ENCODE peak calls at places on chromosomes 5 and 9, in nine cellular contexts. One of them, this sample, is unnamed.

GRCh38 chr9:14437336-14438231 is 123.6 kb upstream of the NFIB start:
- DNase-seq in fibroblast of mammary gland: no peak
- DNase-seq in ELR: no peak
- DNase-seq in colonic mucosa: no peak
- DNase-seq in T-cell: no peak
- DNase-seq in activated CD4-positive, alpha-beta T cell treated with anti-CD3 and anti-CD28 coated beads, Interleukin-2, amount 50 U/mL, for 1 hour: no peak
- DNase-seq in lung microvascular endothelial cell: peak
- DNase-seq in NB4: no peak
- DNase-seq in effector memory CD4-positive, alpha-beta T cell: no peak
- DNase-seq in this sample: no peak

GRCh38 chr5:139670369-139671095 is 22.4 kb downstream of the CXXC5 start:
- DNase-seq in colonic mucosa: no peak
- DNase-seq in ELR: no peak
- DNase-seq in NB4: peak
- DNase-seq in effector memory CD4-positive, alpha-beta T cell: no peak
- DNase-seq in lung microvascular endothelial cell: no peak
- DNase-seq in fibroblast of mammary gland: no peak
- DNase-seq in T-cell: peak
- DNase-seq in activated CD4-positive, alpha-beta T cell treated with anti-CD3 and anti-CD28 coated beads, Interleukin-2, amount 50 U/mL, for 1 hour: no peak
- DNase-seq in this sample: peak

GRCh38 chr9:124390812-124391658 is 24.2 kb downstream of the PSMB7 start:
- DNase-seq in T-cell: no peak
- DNase-seq in colonic mucosa: no peak
- DNase-seq in effector memory CD4-positive, alpha-beta T cell: no peak
- DNase-seq in lung microvascular endothelial cell: peak
- DNase-seq in ELR: peak
- DNase-seq in fibroblast of mammary gland: peak
- DNase-seq in NB4: no peak
- DNase-seq in activated CD4-positive, alpha-beta T cell treated with anti-CD3 and anti-CD28 coated beads, Interleukin-2, amount 50 U/mL, for 1 hour: no peak
- DNase-seq in this sample: no peak

GRCh38 chr5:17398866-17399835 is 98.9 kb upstream of the TAF11L2 start:
- DNase-seq in NB4: no peak
- DNase-seq in lung microvascular endothelial cell: no peak
- DNase-seq in effector memory CD4-positive, alpha-beta T cell: no peak
- DNase-seq in activated CD4-positive, alpha-beta T cell treated with anti-CD3 and anti-CD28 coated beads, Interleukin-2, amount 50 U/mL, for 1 hour: no peak
- DNase-seq in ELR: no peak
- DNase-seq in colonic mucosa: no peak
- DNase-seq in T-cell: no peak
- DNase-seq in fibroblast of mammary gland: no peak
- DNase-seq in this sample: no peak

GRCh38 chr5:59798862-59799667 is 94.5 kb downstream of the PDE4D start:
- DNase-seq in T-cell: peak
- DNase-seq in colonic mucosa: peak
- DNase-seq in NB4: no peak
- DNase-seq in activated CD4-positive, alpha-beta T cell treated with anti-CD3 and anti-CD28 coated beads, Interleukin-2, amount 50 U/mL, for 1 hour: no peak
- DNase-seq in ELR: peak
- DNase-seq in fibroblast of mammary gland: peak
- DNase-seq in lung microvascular endothelial cell: peak
- DNase-seq in effector memory CD4-positive, alpha-beta T cell: no peak
- DNase-seq in this sample: peak

GRCh38 chr9:78397045-78397843 is 100.3 kb downstream of the PSAT1 start:
- DNase-seq in activated CD4-positive, alpha-beta T cell treated with anti-CD3 and anti-CD28 coated beads, Interleukin-2, amount 50 U/mL, for 1 hour: no peak
- DNase-seq in effector memory CD4-positive, alpha-beta T cell: no peak
- DNase-seq in lung microvascular endothelial cell: no peak
- DNase-seq in T-cell: no peak
- DNase-seq in ELR: no peak
- DNase-seq in fibroblast of mammary gland: no peak
- DNase-seq in colonic mucosa: no peak
- DNase-seq in NB4: no peak
- DNase-seq in this sample: no peak

GRCh38 chr9:124505006-124505900 is 1.9 kb downstream of the NR5A1 start:
- DNase-seq in fibroblast of mammary gland: no peak
- DNase-seq in effector memory CD4-positive, alpha-beta T cell: no peak
- DNase-seq in T-cell: no peak
- DNase-seq in NB4: no peak
- DNase-seq in lung microvascular endothelial cell: no peak
- DNase-seq in colonic mucosa: no peak
- DNase-seq in activated CD4-positive, alpha-beta T cell treated with anti-CD3 and anti-CD28 coated beads, Interleukin-2, amount 50 U/mL, for 1 hour: no peak
- DNase-seq in ELR: no peak
- DNase-seq in this sample: no peak

GRCh38 chr5:53340956-53341750 is 139.3 kb upstream of the FST start:
- DNase-seq in ELR: no peak
- DNase-seq in effector memory CD4-positive, alpha-beta T cell: no peak
- DNase-seq in lung microvascular endothelial cell: no peak
- DNase-seq in NB4: no peak
- DNase-seq in activated CD4-positive, alpha-beta T cell treated with anti-CD3 and anti-CD28 coated beads, Interleukin-2, amount 50 U/mL, for 1 hour: no peak
- DNase-seq in fibroblast of mammary gland: no peak
- DNase-seq in T-cell: no peak
- DNase-seq in colonic mucosa: no peak
- DNase-seq in this sample: no peak

GRCh38 chr9:21782207-21782606 is 20.2 kb upstream of the MTAP start:
- DNase-seq in lung microvascular endothelial cell: no peak
- DNase-seq in T-cell: no peak
- DNase-seq in fibroblast of mammary gland: no peak
- DNase-seq in ELR: no peak
- DNase-seq in colonic mucosa: no peak
- DNase-seq in activated CD4-positive, alpha-beta T cell treated with anti-CD3 and anti-CD28 coated beads, Interleukin-2, amount 50 U/mL, for 1 hour: no peak
- DNase-seq in effector memory CD4-positive, alpha-beta T cell: no peak
- DNase-seq in NB4: no peak
- DNase-seq in this sample: no peak

GRCh38 chr9:115400801-115401200 is 282.8 kb upstream of the TNC start:
- DNase-seq in lung microvascular endothelial cell: no peak
- DNase-seq in effector memory CD4-positive, alpha-beta T cell: no peak
- DNase-seq in colonic mucosa: no peak
- DNase-seq in fibroblast of mammary gland: peak
- DNase-seq in ELR: no peak
- DNase-seq in NB4: no peak
- DNase-seq in activated CD4-positive, alpha-beta T cell treated with anti-CD3 and anti-CD28 coated beads, Interleukin-2, amount 50 U/mL, for 1 hour: no peak
- DNase-seq in T-cell: no peak
- DNase-seq in this sample: no peak

GRCh38 chr5:124309241-124309977 is 437.0 kb downstream of the ZNF608 start:
- DNase-seq in colonic mucosa: no peak
- DNase-seq in lung microvascular endothelial cell: no peak
- DNase-seq in ELR: no peak
- DNase-seq in fibroblast of mammary gland: no peak
- DNase-seq in NB4: no peak
- DNase-seq in effector memory CD4-positive, alpha-beta T cell: no peak
- DNase-seq in T-cell: no peak
- DNase-seq in activated CD4-positive, alpha-beta T cell treated with anti-CD3 and anti-CD28 coated beads, Interleukin-2, amount 50 U/mL, for 1 hour: no peak
- DNase-seq in this sample: no peak

GRCh38 chr9:4086119-4087088 is 213.5 kb downstream of the GLIS3 start:
- DNase-seq in T-cell: no peak
- DNase-seq in activated CD4-positive, alpha-beta T cell treated with anti-CD3 and anti-CD28 coated beads, Interleukin-2, amount 50 U/mL, for 1 hour: no peak
- DNase-seq in colonic mucosa: no peak
- DNase-seq in fibroblast of mammary gland: peak
- DNase-seq in ELR: peak
- DNase-seq in NB4: peak
- DNase-seq in effector memory CD4-positive, alpha-beta T cell: no peak
- DNase-seq in lung microvascular endothelial cell: peak
- DNase-seq in this sample: no peak

GRCh38 chr5:40754381-40755092 is 1.2 kb downstream of the TTC33 start:
- DNase-seq in ELR: peak
- DNase-seq in NB4: peak
- DNase-seq in colonic mucosa: no peak
- DNase-seq in lung microvascular endothelial cell: peak
- DNase-seq in fibroblast of mammary gland: peak
- DNase-seq in effector memory CD4-positive, alpha-beta T cell: no peak
- DNase-seq in activated CD4-positive, alpha-beta T cell treated with anti-CD3 and anti-CD28 coated beads, Interleukin-2, amount 50 U/mL, for 1 hour: no peak
- DNase-seq in T-cell: no peak
- DNase-seq in this sample: no peak

GRCh38 chr5:178240772-178241171 is 8.2 kb upstream of the PHYKPL start:
- DNase-seq in NB4: no peak
- DNase-seq in fibroblast of mammary gland: no peak
- DNase-seq in ELR: no peak
- DNase-seq in effector memory CD4-positive, alpha-beta T cell: no peak
- DNase-seq in lung microvascular endothelial cell: no peak
- DNase-seq in T-cell: no peak
- DNase-seq in activated CD4-positive, alpha-beta T cell treated with anti-CD3 and anti-CD28 coated beads, Interleukin-2, amount 50 U/mL, for 1 hour: no peak
- DNase-seq in colonic mucosa: no peak
- DNase-seq in this sample: no peak

GRCh38 chr5:78509145-78509865 is 139.3 kb downstream of the LHFPL2 start:
- DNase-seq in T-cell: peak
- DNase-seq in effector memory CD4-positive, alpha-beta T cell: no peak
- DNase-seq in lung microvascular endothelial cell: no peak
- DNase-seq in colonic mucosa: no peak
- DNase-seq in NB4: no peak
- DNase-seq in ELR: no peak
- DNase-seq in fibroblast of mammary gland: no peak
- DNase-seq in activated CD4-positive, alpha-beta T cell treated with anti-CD3 and anti-CD28 coated beads, Interleukin-2, amount 50 U/mL, for 1 hour: no peak
- DNase-seq in this sample: no peak

GRCh38 chr5:52469420-52469819 is 318.3 kb upstream of the ITGA1 start:
- DNase-seq in T-cell: peak
- DNase-seq in colonic mucosa: no peak
- DNase-seq in activated CD4-positive, alpha-beta T cell treated with anti-CD3 and anti-CD28 coated beads, Interleukin-2, amount 50 U/mL, for 1 hour: no peak
- DNase-seq in effector memory CD4-positive, alpha-beta T cell: no peak
- DNase-seq in lung microvascular endothelial cell: no peak
- DNase-seq in ELR: no peak
- DNase-seq in NB4: no peak
- DNase-seq in fibroblast of mammary gland: no peak
- DNase-seq in this sample: no peak

GRCh38 chr9:95783426-95783975 is 92.0 kb upstream of the ERCC6L2 start:
- DNase-seq in T-cell: no peak
- DNase-seq in activated CD4-positive, alpha-beta T cell treated with anti-CD3 and anti-CD28 coated beads, Interleukin-2, amount 50 U/mL, for 1 hour: no peak
- DNase-seq in lung microvascular endothelial cell: peak
- DNase-seq in ELR: peak
- DNase-seq in NB4: peak
- DNase-seq in fibroblast of mammary gland: peak
- DNase-seq in colonic mucosa: no peak
- DNase-seq in effector memory CD4-positive, alpha-beta T cell: no peak
- DNase-seq in this sample: no peak

GRCh38 chr9:68726489-68726888 is 21.4 kb downstream of the PIP5K1B start:
- DNase-seq in NB4: no peak
- DNase-seq in colonic mucosa: no peak
- DNase-seq in lung microvascular endothelial cell: no peak
- DNase-seq in T-cell: no peak
- DNase-seq in activated CD4-positive, alpha-beta T cell treated with anti-CD3 and anti-CD28 coated beads, Interleukin-2, amount 50 U/mL, for 1 hour: no peak
- DNase-seq in fibroblast of mammary gland: no peak
- DNase-seq in effector memory CD4-positive, alpha-beta T cell: no peak
- DNase-seq in ELR: no peak
- DNase-seq in this sample: no peak

GRCh38 chr9:108282872-108283271 is 572.9 kb downstream of the ACTL7B start:
- DNase-seq in T-cell: no peak
- DNase-seq in NB4: peak
- DNase-seq in effector memory CD4-positive, alpha-beta T cell: no peak
- DNase-seq in activated CD4-positive, alpha-beta T cell treated with anti-CD3 and anti-CD28 coated beads, Interleukin-2, amount 50 U/mL, for 1 hour: no peak
- DNase-seq in colonic mucosa: no peak
- DNase-seq in lung microvascular endothelial cell: peak
- DNase-seq in fibroblast of mammary gland: peak
- DNase-seq in ELR: peak
- DNase-seq in this sample: no peak

GRCh38 chr5:60504342-60504741 is 195.6 kb downstream of the DEPDC1B start:
- DNase-seq in activated CD4-positive, alpha-beta T cell treated with anti-CD3 and anti-CD28 coated beads, Interleukin-2, amount 50 U/mL, for 1 hour: no peak
- DNase-seq in T-cell: no peak
- DNase-seq in effector memory CD4-positive, alpha-beta T cell: no peak
- DNase-seq in ELR: no peak
- DNase-seq in colonic mucosa: no peak
- DNase-seq in NB4: no peak
- DNase-seq in lung microvascular endothelial cell: no peak
- DNase-seq in fibroblast of mammary gland: no peak
- DNase-seq in this sample: no peak

GRCh38 chr5:123474238-123474637 is 37.7 kb upstream of the CSNK1G3 start:
- DNase-seq in colonic mucosa: no peak
- DNase-seq in fibroblast of mammary gland: peak
- DNase-seq in activated CD4-positive, alpha-beta T cell treated with anti-CD3 and anti-CD28 coated beads, Interleukin-2, amount 50 U/mL, for 1 hour: no peak
- DNase-seq in effector memory CD4-positive, alpha-beta T cell: no peak
- DNase-seq in lung microvascular endothelial cell: no peak
- DNase-seq in T-cell: no peak
- DNase-seq in ELR: no peak
- DNase-seq in NB4: no peak
- DNase-seq in this sample: no peak

GRCh38 chr9:107626118-107626517 is 136.5 kb upstream of the KLF4 start:
- DNase-seq in NB4: no peak
- DNase-seq in fibroblast of mammary gland: no peak
- DNase-seq in activated CD4-positive, alpha-beta T cell treated with anti-CD3 and anti-CD28 coated beads, Interleukin-2, amount 50 U/mL, for 1 hour: no peak
- DNase-seq in T-cell: no peak
- DNase-seq in colonic mucosa: no peak
- DNase-seq in effector memory CD4-positive, alpha-beta T cell: no peak
- DNase-seq in lung microvascular endothelial cell: no peak
- DNase-seq in ELR: no peak
- DNase-seq in this sample: no peak

GRCh38 chr9:21968331-21969010 is 25.7 kb downstream of the CDKN2A start:
- DNase-seq in effector memory CD4-positive, alpha-beta T cell: no peak
- DNase-seq in T-cell: no peak
- DNase-seq in fibroblast of mammary gland: no peak
- DNase-seq in activated CD4-positive, alpha-beta T cell treated with anti-CD3 and anti-CD28 coated beads, Interleukin-2, amount 50 U/mL, for 1 hour: no peak
- DNase-seq in lung microvascular endothelial cell: peak
- DNase-seq in ELR: peak
- DNase-seq in NB4: no peak
- DNase-seq in colonic mucosa: no peak
- DNase-seq in this sample: no peak

GRCh38 chr5:159459951-159460538 is 129.8 kb upstream of the IL12B start:
- DNase-seq in colonic mucosa: no peak
- DNase-seq in fibroblast of mammary gland: peak
- DNase-seq in ELR: peak
- DNase-seq in T-cell: no peak
- DNase-seq in activated CD4-positive, alpha-beta T cell treated with anti-CD3 and anti-CD28 coated beads, Interleukin-2, amount 50 U/mL, for 1 hour: no peak
- DNase-seq in effector memory CD4-positive, alpha-beta T cell: no peak
- DNase-seq in lung microvascular endothelial cell: no peak
- DNase-seq in NB4: peak
- DNase-seq in this sample: no peak

GRCh38 chr5:169013846-169014245 is 287.1 kb downstream of the SLIT3 start:
- DNase-seq in lung microvascular endothelial cell: no peak
- DNase-seq in activated CD4-positive, alpha-beta T cell treated with anti-CD3 and anti-CD28 coated beads, Interleukin-2, amount 50 U/mL, for 1 hour: no peak
- DNase-seq in ELR: no peak
- DNase-seq in effector memory CD4-positive, alpha-beta T cell: no peak
- DNase-seq in T-cell: no peak
- DNase-seq in NB4: peak
- DNase-seq in colonic mucosa: no peak
- DNase-seq in fibroblast of mammary gland: no peak
- DNase-seq in this sample: no peak

GRCh38 chr5:53871772-53872171 is 311.3 kb downstream of the NDUFS4 start:
- DNase-seq in activated CD4-positive, alpha-beta T cell treated with anti-CD3 and anti-CD28 coated beads, Interleukin-2, amount 50 U/mL, for 1 hour: no peak
- DNase-seq in effector memory CD4-positive, alpha-beta T cell: no peak
- DNase-seq in ELR: no peak
- DNase-seq in NB4: peak
- DNase-seq in fibroblast of mammary gland: no peak
- DNase-seq in T-cell: no peak
- DNase-seq in lung microvascular endothelial cell: no peak
- DNase-seq in colonic mucosa: no peak
- DNase-seq in this sample: no peak

GRCh38 chr5:96896285-96896711 is 20.0 kb downstream of the ERAP2 start:
- DNase-seq in lung microvascular endothelial cell: no peak
- DNase-seq in T-cell: peak
- DNase-seq in NB4: no peak
- DNase-seq in fibroblast of mammary gland: no peak
- DNase-seq in ELR: no peak
- DNase-seq in effector memory CD4-positive, alpha-beta T cell: no peak
- DNase-seq in colonic mucosa: no peak
- DNase-seq in activated CD4-positive, alpha-beta T cell treated with anti-CD3 and anti-CD28 coated beads, Interleukin-2, amount 50 U/mL, for 1 hour: peak
- DNase-seq in this sample: no peak

GRCh38 chr5:69261034-69261433 is 26.3 kb downstream of the CDK7 start:
- DNase-seq in effector memory CD4-positive, alpha-beta T cell: no peak
- DNase-seq in activated CD4-positive, alpha-beta T cell treated with anti-CD3 and anti-CD28 coated beads, Interleukin-2, amount 50 U/mL, for 1 hour: no peak
- DNase-seq in lung microvascular endothelial cell: peak
- DNase-seq in fibroblast of mammary gland: peak
- DNase-seq in colonic mucosa: no peak
- DNase-seq in T-cell: no peak
- DNase-seq in ELR: peak
- DNase-seq in NB4: no peak
- DNase-seq in this sample: no peak

GRCh38 chr9:131853434-131853833 is 113.6 kb upstream of the RAPGEF1 start:
- DNase-seq in colonic mucosa: no peak
- DNase-seq in lung microvascular endothelial cell: no peak
- DNase-seq in activated CD4-positive, alpha-beta T cell treated with anti-CD3 and anti-CD28 coated beads, Interleukin-2, amount 50 U/mL, for 1 hour: no peak
- DNase-seq in NB4: no peak
- DNase-seq in fibroblast of mammary gland: no peak
- DNase-seq in T-cell: no peak
- DNase-seq in ELR: no peak
- DNase-seq in effector memory CD4-positive, alpha-beta T cell: no peak
- DNase-seq in this sample: no peak

GRCh38 chr5:120465281-120465961 is 1.3 kb downstream of the PRR16 start:
- DNase-seq in T-cell: no peak
- DNase-seq in ELR: peak
- DNase-seq in NB4: no peak
- DNase-seq in colonic mucosa: peak
- DNase-seq in lung microvascular endothelial cell: no peak
- DNase-seq in effector memory CD4-positive, alpha-beta T cell: no peak
- DNase-seq in fibroblast of mammary gland: peak
- DNase-seq in activated CD4-positive, alpha-beta T cell treated with anti-CD3 and anti-CD28 coated beads, Interleukin-2, amount 50 U/mL, for 1 hour: no peak
- DNase-seq in this sample: peak

GRCh38 chr5:142446131-142446959 is 121.5 kb upstream of the SPRY4 start:
- DNase-seq in activated CD4-positive, alpha-beta T cell treated with anti-CD3 and anti-CD28 coated beads, Interleukin-2, amount 50 U/mL, for 1 hour: no peak
- DNase-seq in ELR: peak
- DNase-seq in fibroblast of mammary gland: peak
- DNase-seq in T-cell: no peak
- DNase-seq in colonic mucosa: no peak
- DNase-seq in NB4: no peak
- DNase-seq in lung microvascular endothelial cell: peak
- DNase-seq in effector memory CD4-positive, alpha-beta T cell: no peak
- DNase-seq in this sample: no peak

This sample was measured in transverse colon.